ENCODE peak calls at places on chromosomes 2 and 18, in five cellular contexts. E is T-helper 1 cell; L is NAMALWA; F is stimulated activated CD4-positive, alpha-beta T cell treated with anti-CD3 and anti-CD28 coated beads, TNF-alpha, amount 100 ng/mL, for 1 hour; D is GM12878. U is an unnamed sample.

GRCh38 chr2:108365656-108366055 is 12.1 kb upstream of the SULT1C4 start:
- DNase-seq in E (no peak), L (no peak), F (no peak), D (no peak), U (no peak)

GRCh38 chr2:136116111-136116812 is 1.7 kb downstream of the CXCR4 start:
- DNase-seq in E (peak; percentile 78), L (peak; percentile 82), F (peak; percentile 53), D (no peak), U (peak; percentile 59)

GRCh38 chr2:26891-27290 is 19.4 kb downstream of the FAM110C start:
- DNase-seq in E (no peak), L (no peak), F (no peak), D (no peak), U (no peak)

GRCh38 chr18:79875931-79876461 is 75.5 kb downstream of the SLC66A2 start:
- DNase-seq in E (no peak), L (no peak), F (no peak), D (no peak), U (no peak)

GRCh38 chr2:231936491-231936890 is 10.3 kb upstream of the NPPC start:
- DNase-seq in E (no peak), L (no peak), F (no peak), D (no peak), U (no peak)

GRCh38 chr2:17538022-17538843 is 2.3 kb upstream of the VSNL1 start:
- DNase-seq in E (no peak), L (peak; percentile 71), F (no peak), D (no peak), U (no peak)

GRCh38 chr2:101748000-101748399 is 50.5 kb downstream of the MAP4K4 start:
- DNase-seq in E (no peak), L (no peak), F (no peak), D (no peak), U (no peak)

GRCh38 chr18:44569391-44570055 is 111.2 kb upstream of the SETBP1 start:
- DNase-seq in E (no peak), L (no peak), F (no peak), D (no peak), U (no peak)

GRCh38 chr2:75465317-75465998 is 95.3 kb downstream of the EVA1A start:
- DNase-seq in E (no peak), L (peak; percentile 9), F (no peak), D (no peak), U (no peak)

GRCh38 chr2:241833101-241833937 is 24.3 kb downstream of the NEU4 start:
- DNase-seq in E (no peak), L (no peak), F (no peak), D (no peak), U (no peak)

GRCh38 chr2:74497777-74498499 is 1.5 kb downstream of the LBX2 start:
- DNase-seq in E (no peak), L (no peak), F (no peak), D (no peak), U (no peak)

GRCh38 chr2:160380613-160381012 is 113.0 kb downstream of the RBMS1 start:
- DNase-seq in E (no peak), L (no peak), F (no peak), D (no peak), U (no peak)

U was measured in GM06990.